ENCODE peak calls at places on chromosomes 6 and 20, in seven cellular contexts. I is HTR-8/SVneo; F is fibroblast of lung; L is T47D; W is non-pigmented ciliary epithelial cell; B is endothelial cell; D is CD8-positive, alpha-beta T cell. H is an unnamed sample.

GRCh38 chr20:11044561-11044960 is 370.8 kb upstream of the JAG1 start:
- DNase-seq in I (no peak), D (no peak), W (no peak), L (no peak), B (no peak), F (no peak), H (no peak)

GRCh38 chr20:10940941-10941340 is 267.1 kb upstream of the JAG1 start:
- DNase-seq in L (no peak), D (no peak), F (no peak), B (no peak), W (no peak), I (no peak), H (no peak)

GRCh38 chr6:53866231-53866630 is 71.4 kb downstream of the LRRC1 start:
- DNase-seq in L (no peak), D (no peak), B (no peak), I (no peak), F (no peak), W (no peak), H (no peak)

GRCh38 chr6:167573461-167574215 is 248.8 kb downstream of the TTLL2 start:
- DNase-seq in I (no peak), L (no peak), D (no peak), W (no peak), F (no peak), B (no peak), H (no peak)

GRCh38 chr6:137160763-137161162 is 12.7 kb downstream of the IL22RA2 start:
- DNase-seq in I (no peak), B (no peak), D (no peak), W (peak; percentile 11), L (no peak), F (no peak), H (no peak)

GRCh38 chr6:134908906-134909516 is 40.9 kb downstream of the ALDH8A1 start:
- DNase-seq in L (no peak), B (no peak), D (no peak), W (peak; percentile 92), I (peak; percentile 83), F (peak; percentile 98), H (no peak)

GRCh38 chr6:134372603-134373281 is 54.8 kb upstream of the SGK1 start:
- DNase-seq in B (no peak), I (no peak), F (peak; percentile 92), W (no peak), D (no peak), L (no peak), H (peak; percentile 20)

GRCh38 chr6:68771426-68771825 is 136.3 kb downstream of the ADGRB3 start:
- DNase-seq in L (no peak), D (no peak), F (no peak), W (no peak), I (no peak), B (no peak), H (no peak)

GRCh38 chr6:152184573-152185157 is 377.2 kb downstream of the ESR1 start:
- DNase-seq in B (no peak), D (peak; percentile 15), W (no peak), F (no peak), I (no peak), L (no peak), H (no peak)

GRCh38 chr20:62485062-62485700 is 9.4 kb upstream of the GATA5 start:
- DNase-seq in W (no peak), F (peak; percentile 40), B (no peak), D (no peak), L (no peak), I (no peak), H (no peak)

GRCh38 chr6:161921602-161922400 is 647.9 kb upstream of the AGPAT4 start:
- DNase-seq in B (no peak), D (no peak), F (peak; percentile 29), L (no peak), I (no peak), W (no peak), H (no peak)

GRCh38 chr6:134026597-134026996 is 25.8 kb downstream of the SLC2A12 start:
- DNase-seq in L (no peak), B (no peak), F (peak; percentile 56), I (no peak), D (no peak), W (peak; percentile 15), H (no peak)

GRCh38 chr6:146914563-146915483 is 289.4 kb upstream of the STXBP5 start:
- DNase-seq in D (no peak), B (no peak), L (no peak), W (peak; percentile 93), I (peak; percentile 55), F (peak; percentile 99), H (no peak)

H was measured in CD4-positive, alpha-beta memory T cell.